ENCODE peak calls at places on chromosomes 11 and 22, in seven cellular contexts. U, Z, N, O, K, W and F are unnamed samples.

GRCh38 chr11:128483211-128483788 is 104.1 kb downstream of the ETS1 start:
- DNase-seq in U (no peak), Z (no peak), N (no peak), O (no peak), K (no peak), W (no peak), F (peak)

GRCh38 chr11:120632579-120632978 is 121.0 kb downstream of the GRIK4 start:
- DNase-seq in U (no peak), Z (peak), N (no peak), O (no peak), K (peak), W (no peak), F (no peak)

GRCh38 chr11:78655561-78655960 is 80.9 kb upstream of the NARS2 start:
- DNase-seq in U (no peak), Z (no peak), N (no peak), O (no peak), K (no peak), W (no peak), F (no peak)

GRCh38 chr11:105937331-105937730 is 84.7 kb downstream of the MSANTD4 start:
- DNase-seq in U (peak), Z (peak), N (no peak), O (no peak), K (no peak), W (peak), F (no peak)

GRCh38 chr11:43989162-43989961 is 46.9 kb downstream of the C11orf96 start:
- DNase-seq in U (no peak), Z (no peak), N (no peak), O (no peak), K (no peak), W (no peak), F (no peak)

GRCh38 chr11:125938418-125938817 is 7.4 kb upstream of the VSIG10L2 start:
- DNase-seq in U (no peak), Z (no peak), N (no peak), O (no peak), K (no peak), W (no peak), F (no peak)

GRCh38 chr11:12677131-12677530 is 2.9 kb downstream of the TEAD1 start:
- DNase-seq in U (no peak), Z (no peak), N (no peak), O (no peak), K (no peak), W (no peak), F (no peak)

GRCh38 chr22:22692707-22693530 is 48.5 kb downstream of the GGTLC2 start:
- DNase-seq in U (peak), Z (peak), N (no peak), O (peak), K (peak), W (no peak), F (no peak)

GRCh38 chr22:29030016-29030617 is 31.5 kb downstream of the C22orf31 start:
- DNase-seq in U (no peak), Z (no peak), N (no peak), O (peak), K (no peak), W (peak), F (no peak)

GRCh38 chr22:38417252-38418060 is 37.5 kb downstream of the KCNJ4 start:
- DNase-seq in U (no peak), Z (no peak), N (no peak), O (no peak), K (no peak), W (no peak), F (no peak)

GRCh38 chr22:37544955-37545702 is 15.2 kb upstream of the CDC42EP1 start:
- DNase-seq in U (peak), Z (peak), N (peak), O (peak), K (peak), W (no peak), F (no peak)

GRCh38 chr11:8959546-8960166 is 4.6 kb downstream of the TMEM9B start:
- DNase-seq in U (peak), Z (peak), N (peak), O (peak), K (peak), W (peak), F (peak)

GRCh38 chr11:34105957-34106504 is 602 bp downstream of the NAT10 start:
- DNase-seq in U (peak), Z (no peak), N (no peak), O (peak), K (peak), W (no peak), F (no peak)

GRCh38 chr22:44672632-44673031 is 29.4 kb upstream of the PRR5 start:
- DNase-seq in U (no peak), Z (no peak), N (no peak), O (no peak), K (no peak), W (no peak), F (no peak)

GRCh38 chr11:119423459-119424254 is 685 bp upstream of the THY1 start:
- DNase-seq in U (peak), Z (no peak), N (no peak), O (no peak), K (no peak), W (no peak), F (no peak)

GRCh38 chr11:132862137-132862536 is 670.2 kb downstream of the OPCML start:
- DNase-seq in U (no peak), Z (no peak), N (no peak), O (no peak), K (no peak), W (no peak), F (no peak)

GRCh38 chr11:129445226-129445625 is 69.6 kb downstream of the BARX2 start:
- DNase-seq in U (no peak), Z (no peak), N (no peak), O (no peak), K (no peak), W (no peak), F (no peak)

GRCh38 chr11:83545494-83545893 is 259.3 kb upstream of the CCDC90B start:
- DNase-seq in U (no peak), Z (no peak), N (no peak), O (no peak), K (no peak), W (no peak), F (no peak)

GRCh38 chr22:43861529-43861928 is 784 bp downstream of the SULT4A1 start:
- DNase-seq in U (peak), Z (no peak), N (no peak), O (no peak), K (no peak), W (no peak), F (no peak)

GRCh38 chr22:41333806-41334205 is 32.5 kb downstream of the ZC3H7B start:
- DNase-seq in U (no peak), Z (no peak), N (no peak), O (no peak), K (no peak), W (no peak), F (no peak)

GRCh38 chr22:21054714-21055563 is 9.2 kb downstream of the LRRC74B start:
- DNase-seq in U (no peak), Z (no peak), N (no peak), O (no peak), K (no peak), W (no peak), F (no peak)

GRCh38 chr22:21051145-21051835 is 5.5 kb downstream of the LRRC74B start:
- DNase-seq in U (no peak), Z (no peak), N (no peak), O (no peak), K (no peak), W (no peak), F (no peak)

GRCh38 chr22:21054046-21054713 is 8.4 kb downstream of the LRRC74B start:
- DNase-seq in U (no peak), Z (no peak), N (no peak), O (no peak), K (no peak), W (no peak), F (no peak)

GRCh38 chr22:21052715-21053459 is 7.1 kb downstream of the LRRC74B start:
- DNase-seq in U (no peak), Z (no peak), N (no peak), O (no peak), K (no peak), W (no peak), F (no peak)

GRCh38 chr22:21051836-21052400 is 6.2 kb downstream of the LRRC74B start:
- DNase-seq in U (peak), Z (no peak), N (no peak), O (no peak), K (no peak), W (no peak), F (peak)
- TF ChIP-seq CEBPB in U (no peak), Z (no peak), N (no peak), O (no peak), K (no peak), W (no peak), F (no peak)

DNA sequence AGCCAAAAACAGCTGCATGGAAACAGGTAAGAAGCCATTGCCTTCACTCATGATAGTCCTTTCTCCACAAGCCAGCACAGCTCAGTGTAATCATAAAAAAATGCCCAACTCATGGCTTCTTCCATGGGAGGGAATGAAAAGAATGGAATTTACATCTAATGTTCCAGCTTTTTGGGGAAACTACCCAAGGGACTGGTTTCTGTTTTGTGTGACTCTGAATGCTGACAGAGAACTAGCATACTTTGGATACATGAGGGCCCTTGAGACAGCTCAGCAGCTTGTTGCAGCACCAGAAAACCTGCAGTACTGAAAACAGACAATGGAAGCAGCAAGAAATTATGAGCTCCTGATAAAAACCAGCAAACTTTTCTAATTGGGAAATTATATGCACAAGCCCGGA is 24.2 kb upstream of the HORMAD2 start:
- DNase-seq in U (no peak), Z (no peak), N (no peak), O (no peak), K (no peak), W (no peak), F (no peak)
- TF ChIP-seq CEBPB in U (no peak), Z (no peak), N (no peak), O (no peak), K (no peak), W (no peak), F (no peak)

DNA sequence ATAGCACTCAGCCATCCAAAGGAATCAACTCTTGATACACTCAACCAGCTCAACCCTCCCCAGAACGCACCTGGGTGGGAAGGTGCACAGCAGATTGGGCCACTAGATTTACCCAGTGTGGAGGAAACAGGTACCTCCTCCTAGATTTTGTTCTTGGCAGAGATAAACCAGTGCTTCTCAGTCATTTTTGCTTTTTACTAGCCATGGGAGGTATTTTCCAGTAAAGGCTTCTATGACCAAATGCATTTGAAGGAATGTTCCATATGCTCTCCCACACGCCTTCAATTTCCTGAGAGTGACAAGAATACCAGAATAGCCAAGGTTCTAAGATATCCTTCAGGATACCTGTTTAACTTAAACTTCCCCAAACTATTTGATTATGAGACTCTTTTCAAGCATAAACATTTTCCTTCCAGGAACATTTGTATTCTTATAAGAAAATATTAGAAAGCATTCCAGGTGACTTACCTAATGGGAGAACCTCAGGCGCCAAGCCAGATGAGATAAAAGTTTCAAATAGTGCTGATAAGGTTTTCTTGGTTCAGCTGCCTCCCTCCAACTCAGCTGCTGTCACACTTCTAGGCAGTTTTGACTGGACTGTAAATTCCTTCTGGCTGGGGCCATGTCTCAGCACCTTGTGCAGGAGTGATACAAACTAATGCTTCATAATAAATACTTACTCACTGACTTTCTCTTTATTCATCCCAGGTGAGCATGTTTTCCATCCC is 130.9 kb downstream of the MED15 start:
- DNase-seq in U (no peak), Z (no peak), N (no peak), O (no peak), K (no peak), W (no peak), F (no peak)
- TF ChIP-seq CEBPB in U (no peak), Z (no peak), N (no peak), O (no peak), K (no peak), W (no peak), F (no peak)

DNA sequence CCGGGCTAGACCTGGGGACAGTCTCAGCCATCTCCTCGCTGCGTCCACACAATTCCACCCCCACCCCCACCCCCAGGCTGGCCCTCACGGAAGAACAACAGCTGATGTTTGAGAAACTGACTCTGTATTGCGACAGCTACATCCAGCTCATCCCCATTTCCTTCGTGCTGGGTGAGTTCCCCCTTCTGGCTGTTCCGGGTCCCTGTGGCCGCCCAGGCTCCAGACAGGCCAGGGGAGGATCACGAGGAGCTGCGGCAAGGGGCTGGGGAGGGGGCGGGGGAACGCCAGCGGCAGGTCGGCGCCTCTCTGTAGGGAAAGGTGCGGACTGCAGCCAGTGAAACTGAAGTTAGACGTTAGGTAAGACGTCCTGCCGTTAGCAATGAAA is 4.9 kb downstream of the BEST1 start:
- DNase-seq in U (peak), Z (peak), N (no peak), O (peak), K (peak), W (no peak), F (no peak)
- TF ChIP-seq CEBPB in U (peak), Z (peak), N (peak), O (peak), K (peak), W (no peak), F (no peak)

DNA sequence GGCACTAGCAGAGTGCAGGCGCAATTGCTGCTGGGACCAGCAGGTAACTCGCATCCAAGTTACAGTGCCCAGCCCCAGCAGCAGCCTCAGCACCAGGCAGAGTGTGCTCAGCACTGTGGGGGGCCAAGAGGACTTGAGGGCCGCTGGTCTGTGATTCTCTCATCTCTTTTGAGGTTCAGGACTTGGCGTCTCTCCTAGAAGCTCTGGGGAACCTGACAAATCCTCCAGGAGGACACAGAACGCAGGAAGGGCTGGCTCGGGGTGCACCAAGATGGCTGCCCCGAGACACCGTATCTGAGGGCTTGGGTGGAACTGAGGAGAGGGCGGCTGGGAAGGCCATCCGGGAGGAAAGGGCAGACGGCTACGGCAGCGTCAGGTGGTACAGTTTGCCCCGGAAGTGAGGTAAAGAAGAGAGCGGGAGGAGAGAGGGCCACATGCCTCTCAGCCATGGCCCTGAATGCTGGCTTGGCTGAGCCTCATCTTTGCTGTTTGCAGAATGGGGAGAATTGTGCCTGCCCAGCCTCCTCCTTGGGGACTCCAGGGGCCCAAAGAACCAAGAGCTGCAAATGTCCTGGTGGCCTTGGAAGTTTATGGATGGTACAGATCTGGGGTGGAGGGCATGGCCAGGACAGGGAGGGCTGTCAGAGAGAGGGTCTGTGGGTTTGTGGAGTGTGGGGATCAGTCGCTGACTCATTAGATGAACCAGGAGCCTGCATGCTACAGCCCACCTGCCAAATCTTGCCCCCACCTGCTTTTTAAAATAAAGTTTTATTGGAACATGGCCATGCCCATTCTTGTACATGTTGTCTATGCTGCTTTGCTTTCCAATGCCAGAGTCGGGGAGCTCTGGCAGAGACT is 78.0 kb downstream of the MYEOV start:
- DNase-seq in U (no peak), Z (no peak), N (no peak), O (no peak), K (no peak), W (no peak), F (no peak)
- TF ChIP-seq CEBPB in U (no peak), Z (no peak), N (no peak), O (no peak), K (no peak), W (no peak), F (no peak)

DNA sequence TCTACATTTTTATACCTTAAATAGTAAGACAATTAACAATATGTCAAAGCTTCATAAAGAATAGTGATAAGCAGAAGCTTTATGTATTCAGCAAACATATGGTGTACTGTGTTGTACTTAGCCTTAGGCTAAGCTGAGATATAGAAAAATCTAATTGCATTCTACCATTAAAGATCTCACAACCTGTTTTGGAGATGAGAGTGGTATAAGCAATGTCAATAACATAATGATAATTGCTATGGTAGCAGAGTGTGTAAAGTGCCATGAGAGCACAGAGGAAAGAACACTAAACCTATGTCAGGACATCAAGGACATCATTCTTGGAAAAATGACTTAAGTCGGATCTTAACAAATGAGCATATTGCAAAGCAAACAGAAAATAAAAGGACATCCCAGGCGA is 28.6 kb upstream of the ANGPTL5 start:
- DNase-seq in U (no peak), Z (no peak), N (no peak), O (no peak), K (no peak), W (no peak), F (no peak)
- TF ChIP-seq CEBPB in U (no peak), Z (no peak), N (no peak), O (no peak), K (no peak), W (no peak), F (no peak)

GRCh38 chr22:31244044-31244942 is 32.2 kb downstream of the LIMK2 start:
- DNase-seq in U (peak), Z (peak), N (peak), O (peak), K (no peak), W (peak), F (no peak)
- TF ChIP-seq CEBPB in U (no peak), Z (no peak), N (no peak), O (no peak), K (no peak), W (no peak), F (no peak)

DNA sequence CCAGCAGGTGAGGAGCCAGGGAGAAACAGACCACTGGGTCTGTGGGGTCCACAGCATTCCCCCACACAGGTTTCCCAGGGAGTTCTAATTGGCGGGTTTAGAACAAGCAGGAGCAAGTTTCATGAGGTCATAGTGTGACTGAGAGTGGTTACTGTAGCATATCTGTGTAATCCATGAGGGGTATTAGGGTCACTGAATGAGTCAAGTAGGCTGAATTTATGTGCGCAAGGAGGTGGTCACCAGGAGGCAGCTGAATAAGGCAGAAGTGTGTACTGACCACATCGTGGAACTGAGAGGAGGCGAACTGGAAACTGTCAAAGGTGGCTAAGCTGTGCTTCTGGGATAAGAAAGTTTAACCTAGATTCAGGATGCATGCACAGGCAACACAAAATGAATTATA is 876.0 kb downstream of the METTL15 start:
- DNase-seq in U (no peak), Z (no peak), N (no peak), O (no peak), K (no peak), W (no peak), F (no peak)
- TF ChIP-seq CEBPB in U (no peak), Z (no peak), N (no peak), O (no peak), K (no peak), W (no peak), F (no peak)

GRCh38 chr11:1012740-1013627 is 23.5 kb downstream of the MUC6 start:
- DNase-seq in U (no peak), Z (no peak), N (no peak), O (no peak), K (no peak), W (no peak), F (no peak)
- TF ChIP-seq CEBPB in U (no peak), Z (no peak), N (no peak), O (no peak), K (no peak), W (no peak), F (no peak)